ENCODE peak calls at places on chromosomes 11 and 22, in nine cellular contexts. D, X, K, S, J, P, L, R and Z are unnamed samples.

GRCh38 chr22:24421428-24421931 is 5.9 kb upstream of the ADORA2A start:
- DNase-seq in L (no peak), K (no peak), J (no peak), R (no peak), X (no peak), D (no peak), S (no peak), P (no peak), Z (peak)

GRCh38 chr11:488992-489391 is 18.1 kb downstream of the RNH1 start:
- DNase-seq in K (no peak), J (no peak), P (no peak), X (no peak), D (no peak), S (no peak), L (no peak), R (no peak), Z (no peak)

GRCh38 chr11:116984186-116984585 is 114.0 kb downstream of the SIK3 start:
- DNase-seq in S (no peak), J (no peak), R (no peak), D (no peak), K (no peak), X (no peak), P (peak), L (no peak), Z (no peak)

GRCh38 chr11:45885274-45885920 is at the start of gene MAPK8IP1:
- DNase-seq in R (no peak), J (peak), D (peak), P (peak), L (peak), K (peak), X (peak), S (no peak), Z (peak)

GRCh38 chr11:10878408-10879214 is 20.8 kb upstream of the ZBED5 start:
- DNase-seq in J (no peak), K (no peak), L (no peak), D (no peak), X (no peak), R (no peak), P (peak), S (peak), Z (no peak)

GRCh38 chr11:37786214-37786755 is 1188.2 kb upstream of the RAG2 start:
- DNase-seq in S (peak), D (no peak), L (no peak), K (no peak), R (no peak), X (no peak), J (no peak), P (peak), Z (no peak)

GRCh38 chr11:103433976-103434375 is 324.8 kb downstream of the DYNC2H1 start:
- DNase-seq in D (no peak), P (no peak), S (no peak), K (no peak), J (no peak), R (no peak), X (no peak), L (no peak), Z (no peak)

GRCh38 chr22:28898233-28898629 is 14.9 kb downstream of the ZNRF3 start:
- DNase-seq in D (no peak), J (no peak), R (no peak), K (no peak), S (no peak), L (no peak), X (no peak), P (no peak), Z (no peak)

GRCh38 chr11:67374571-67375276 is 1.3 kb upstream of the CLCF1 start:
- DNase-seq in K (no peak), D (no peak), L (no peak), P (peak), R (no peak), X (peak), S (no peak), J (no peak), Z (no peak)

GRCh38 chr11:125562430-125562829 is 6.8 kb upstream of the EI24 start:
- DNase-seq in K (no peak), D (no peak), S (no peak), P (no peak), L (no peak), J (no peak), X (no peak), R (no peak), Z (no peak)

GRCh38 chr22:17422736-17423343 is 53.6 kb downstream of the CECR2 start:
- DNase-seq in K (no peak), S (no peak), R (no peak), P (no peak), L (no peak), J (no peak), X (no peak), D (no peak), Z (no peak)

GRCh38 chr22:38569972-38570840 is at the start of gene DMC1:
- DNase-seq in R (peak), S (peak), D (peak), K (peak), P (peak), L (peak), X (peak), J (peak), Z (peak)

GRCh38 chr11:124799384-124800225 is 601 bp downstream of the MSANTD2 start:
- DNase-seq in K (peak), D (peak), P (peak), X (peak), S (no peak), J (peak), R (no peak), L (peak), Z (peak)

GRCh38 chr11:130068986-130069683 is 559 bp upstream of the APLP2 start:
- DNase-seq in S (peak), P (peak), R (peak), X (peak), D (peak), J (no peak), L (no peak), K (peak), Z (peak)

GRCh38 chr11:79294845-79295520 is 145.8 kb downstream of the TENM4 start:
- DNase-seq in X (no peak), L (no peak), S (no peak), R (no peak), K (no peak), J (no peak), P (no peak), D (no peak), Z (no peak)

GRCh38 chr11:44509291-44509690 is 56.2 kb upstream of the CD82 start:
- DNase-seq in K (no peak), J (no peak), S (no peak), L (no peak), D (no peak), P (no peak), X (no peak), R (no peak), Z (no peak)

GRCh38 chr11:8251767-8252295 is 11.8 kb downstream of the LMO1 start:
- DNase-seq in R (no peak), D (no peak), L (no peak), J (no peak), K (no peak), X (peak), P (no peak), S (no peak), Z (no peak)

GRCh38 chr11:10875430-10876021 is 17.7 kb upstream of the ZBED5 start:
- DNase-seq in R (no peak), D (no peak), J (no peak), L (no peak), P (no peak), K (no peak), S (peak), X (no peak), Z (no peak)

GRCh38 chr11:96391698-96392307 is 2.0 kb downstream of the JRKL start:
- DNase-seq in J (no peak), X (no peak), L (no peak), K (no peak), D (no peak), P (no peak), R (no peak), S (no peak), Z (no peak)

GRCh38 chr11:45745065-45745811 is 59.7 kb upstream of the SLC35C1 start:
- DNase-seq in J (no peak), D (peak), P (no peak), R (no peak), L (no peak), K (no peak), X (peak), S (no peak), Z (no peak)

GRCh38 chr11:5258543-5259262 is 4.1 kb upstream of the HBG2 start:
- DNase-seq in L (peak), P (peak), K (no peak), J (no peak), X (no peak), S (no peak), D (no peak), R (no peak), Z (peak)

GRCh38 chr11:128294685-128295079 is 292.7 kb downstream of the ETS1 start:
- DNase-seq in L (peak), S (peak), D (no peak), X (no peak), R (no peak), K (no peak), J (no peak), P (no peak), Z (no peak)

GRCh38 chr11:7927635-7928034 is 3.4 kb downstream of the OR10A6 start:
- DNase-seq in S (no peak), D (no peak), K (no peak), L (no peak), P (peak), R (no peak), X (no peak), J (no peak), Z (no peak)

GRCh38 chr22:46484156-46484860 is 53.1 kb downstream of the CELSR1 start:
- DNase-seq in S (no peak), R (no peak), L (no peak), X (peak), J (no peak), K (no peak), D (no peak), P (no peak), Z (no peak)

GRCh38 chr22:39215430-39216142 is 29.2 kb downstream of the PDGFB start:
- DNase-seq in K (no peak), L (no peak), P (no peak), S (no peak), J (no peak), X (peak), D (no peak), R (no peak), Z (no peak)

GRCh38 chr11:59197990-59198389 is 14.7 kb downstream of the MPEG1 start:
- DNase-seq in S (peak), L (no peak), J (no peak), P (no peak), K (peak), R (peak), D (peak), X (peak), Z (no peak)

GRCh38 chr11:69810289-69811118 is 8.7 kb downstream of the FGF3 start:
- DNase-seq in L (no peak), X (no peak), R (no peak), K (no peak), J (no peak), P (no peak), D (no peak), S (no peak), Z (no peak)

GRCh38 chr11:59429924-59430516 is 3.8 kb upstream of the OR5A2 start:
- DNase-seq in X (no peak), P (peak), L (peak), K (peak), D (no peak), S (peak), R (no peak), J (peak), Z (no peak)

GRCh38 chr11:36672815-36673450 is 74.9 kb upstream of the RAG2 start:
- DNase-seq in R (no peak), L (no peak), S (peak), D (no peak), J (no peak), P (peak), X (no peak), K (no peak), Z (no peak)

GRCh38 chr22:42932857-42933782 is 76.0 kb upstream of the ARFGAP3 start:
- DNase-seq in S (peak), R (no peak), P (no peak), X (no peak), K (no peak), L (no peak), D (peak), J (no peak), Z (no peak)

GRCh38 chr11:16611395-16612233 is 126.8 kb upstream of the C11orf58 start:
- DNase-seq in P (no peak), R (no peak), L (peak), D (peak), J (no peak), K (no peak), S (no peak), X (no peak), Z (peak)
- TF ChIP-seq CTCF in P (no peak), R (no peak), L (no peak), D (no peak), J (no peak), K (no peak), S (no peak), X (no peak), Z (no peak)

DNA sequence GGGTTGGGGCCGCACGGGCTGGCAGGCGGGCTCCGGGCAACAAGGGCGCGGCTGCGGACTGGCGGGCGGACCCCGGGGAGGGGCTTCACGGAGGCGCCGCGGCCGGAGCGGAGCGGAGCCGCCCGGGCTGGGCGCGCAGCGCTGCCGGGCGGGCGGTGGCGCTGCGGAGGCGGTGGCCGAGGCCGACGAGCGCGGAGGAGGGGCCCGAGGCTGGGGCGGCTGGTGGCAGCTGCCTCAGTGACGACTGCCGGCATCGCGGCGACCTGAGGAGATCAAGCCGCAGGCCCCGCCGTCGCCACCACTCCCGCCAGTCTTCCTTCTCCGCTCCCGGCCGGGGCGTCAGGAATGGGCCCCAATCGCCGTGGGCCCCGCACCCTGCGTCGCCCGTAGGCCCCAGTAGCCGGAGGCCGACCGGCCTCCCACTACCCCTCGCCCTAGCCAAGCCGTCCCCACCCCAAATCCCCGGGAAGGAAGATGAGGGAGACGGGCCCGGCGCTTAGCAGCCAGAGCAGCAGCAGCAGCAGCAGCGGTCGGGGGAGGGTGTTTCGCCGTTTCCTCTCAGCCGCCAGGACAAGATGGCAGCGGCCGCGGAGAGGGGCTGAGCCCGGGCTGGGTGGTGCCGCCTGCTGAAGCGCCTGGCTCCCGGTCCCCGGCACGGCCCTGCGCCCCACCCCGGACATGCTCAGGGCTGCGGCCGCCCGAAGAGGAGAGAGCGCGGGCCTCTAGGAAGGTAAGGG is at the start of gene HIPK3:
- DNase-seq in K (peak), X (peak), D (peak), R (peak), L (peak), P (peak), S (peak), J (peak), Z (peak)
- TF ChIP-seq CTCF in K (no peak), X (peak), D (peak), R (no peak), L (no peak), P (peak), S (no peak), J (peak), Z (no peak)

DNA sequence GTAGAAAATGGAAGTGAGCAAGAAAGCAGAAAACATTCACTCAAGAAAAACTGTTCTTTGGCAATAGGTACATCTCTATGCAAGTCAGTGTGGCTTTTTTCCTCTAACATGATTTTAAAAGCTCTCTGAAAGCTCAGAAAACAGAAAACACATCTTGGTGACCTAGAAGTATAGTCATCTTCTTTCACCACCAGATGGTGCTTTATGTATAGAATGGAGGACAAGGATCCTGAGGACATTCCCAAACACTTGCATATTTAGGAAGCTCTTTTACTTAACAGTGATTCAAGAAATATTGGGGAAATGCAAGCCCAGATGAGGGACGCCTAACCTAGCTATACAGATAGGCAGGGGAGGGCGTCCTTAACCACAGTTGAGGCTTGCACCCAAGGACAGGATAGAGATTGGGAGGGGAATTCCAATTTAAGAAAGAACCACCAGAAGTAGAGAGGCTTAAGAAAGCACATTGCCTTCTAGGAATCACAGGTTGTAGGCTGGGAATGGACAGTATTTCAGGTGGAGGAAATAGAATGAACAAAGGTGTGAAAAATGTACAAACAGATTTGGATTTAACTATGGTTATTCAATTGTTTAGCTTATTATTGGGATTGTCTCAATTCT is 13.8 kb upstream of the CCDC81 start:
- DNase-seq in L (no peak), K (no peak), X (no peak), P (peak), S (peak), D (no peak), R (no peak), J (no peak), Z (no peak)
- TF ChIP-seq CTCF in L (no peak), K (no peak), X (no peak), P (peak), S (peak), D (no peak), R (no peak), J (peak), Z (no peak)

GRCh38 chr11:118485273-118485672 is 42.0 kb upstream of the TTC36 start:
- DNase-seq in J (no peak), X (no peak), S (no peak), K (no peak), D (no peak), R (no peak), P (no peak), L (no peak), Z (no peak)
- TF ChIP-seq CTCF in J (peak), X (no peak), S (peak), K (no peak), D (no peak), R (no peak), P (no peak), L (no peak), Z (no peak)